ENCODE peak calls at places on chromosomes 12 and 14, in seven cellular contexts. P, D, N, L, Y, M and A are unnamed samples.

GRCh38 chr12:121264951-121265350 is 31.6 kb downstream of the CAMKK2 start:
- DNase-seq in N (no peak), D (no peak), Y (no peak), P (no peak), L (no peak), M (no peak), A (no peak)

GRCh38 chr14:69760810-69761209 is 6.1 kb upstream of the SRSF5 start:
- DNase-seq in N (no peak), L (no peak), Y (no peak), P (no peak), M (no peak), D (no peak), A (no peak)

GRCh38 chr14:56273151-56273550 is 154.9 kb downstream of the PELI2 start:
- DNase-seq in M (peak; percentile 59), N (no peak), D (no peak), Y (no peak), L (no peak), P (no peak), A (no peak)

GRCh38 chr14:27056586-27056985 is 458.8 kb upstream of the NOVA1 start:
- DNase-seq in P (no peak), Y (no peak), D (no peak), M (no peak), L (no peak), N (no peak), A (no peak)

GRCh38 chr14:60266021-60266937 is 17.3 kb downstream of the PPM1A start:
- DNase-seq in M (no peak), Y (peak; percentile 27), L (no peak), P (no peak), D (peak; percentile 44), N (no peak), A (no peak)

GRCh38 chr12:98893601-98894411 is 248.7 kb downstream of the APAF1 start:
- DNase-seq in Y (no peak), D (peak; percentile 16), P (no peak), L (no peak), M (no peak), N (no peak), A (no peak)

GRCh38 chr14:65750906-65751305 is 338.4 kb downstream of the FUT8 start:
- DNase-seq in D (no peak), Y (no peak), L (peak; percentile 49), N (no peak), P (no peak), M (no peak), A (no peak)

GRCh38 chr12:67270622-67271021 is 1.5 kb downstream of the CAND1 start:
- DNase-seq in Y (no peak), M (no peak), N (no peak), P (no peak), D (no peak), L (no peak), A (no peak)

GRCh38 chr14:68245146-68246073 is 425.8 kb downstream of the RAD51B start:
- DNase-seq in N (no peak), P (no peak), M (peak; percentile 64), Y (no peak), D (no peak), L (no peak), A (no peak)

GRCh38 chr14:44712095-44712822 is 205.2 kb upstream of the FSCB start:
- DNase-seq in L (no peak), P (no peak), D (no peak), N (no peak), M (no peak), Y (no peak), A (no peak)

GRCh38 chr12:106301241-106301610 is 1.3 kb upstream of the TCP11L2 start:
- DNase-seq in Y (no peak), M (no peak), N (no peak), L (no peak), D (no peak), P (no peak), A (no peak)

GRCh38 chr14:101357559-101358319 is 203.6 kb upstream of the DIO3 start:
- DNase-seq in Y (no peak), L (no peak), P (no peak), N (no peak), M (no peak), D (no peak), A (no peak)

GRCh38 chr12:76007640-76008039 is 23.9 kb downstream of the PHLDA1 start:
- DNase-seq in L (no peak), Y (no peak), D (no peak), M (no peak), P (no peak), N (no peak), A (no peak)

GRCh38 chr12:14454098-14454907 is 88.8 kb downstream of the ATF7IP start:
- DNase-seq in Y (peak; percentile 61), P (no peak), D (peak; percentile 51), L (no peak), N (no peak), M (peak; percentile 34), A (no peak)

GRCh38 chr14:98182385-98183055 is 1089.5 kb downstream of the BCL11B start:
- DNase-seq in D (no peak), P (no peak), L (no peak), N (no peak), Y (no peak), M (no peak), A (no peak)

GRCh38 chr12:107287436-107288413 is 194.4 kb upstream of the CRY1 start:
- DNase-seq in P (no peak), M (peak; percentile 23), Y (no peak), L (no peak), D (no peak), N (no peak), A (no peak)

GRCh38 chr12:12587878-12588277 is 23.8 kb upstream of the CREBL2 start:
- DNase-seq in M (no peak), L (no peak), D (no peak), N (no peak), P (no peak), Y (no peak), A (no peak)

GRCh38 chr12:64900540-64900939 is 76.1 kb downstream of the TBC1D30 start:
- DNase-seq in Y (no peak), P (no peak), N (no peak), L (no peak), D (no peak), M (peak; percentile 76), A (no peak)

GRCh38 chr12:58976146-58976545 is 55.8 kb upstream of the LRIG3 start:
- DNase-seq in D (no peak), L (no peak), N (no peak), M (peak; percentile 11), P (no peak), Y (no peak), A (no peak)

GRCh38 chr12:39752482-39753147 is 133.0 kb upstream of the ABCD2 start:
- DNase-seq in N (no peak), P (no peak), Y (no peak), M (no peak), L (no peak), D (no peak), A (no peak)

GRCh38 chr12:57042695-57043094 is 7.2 kb downstream of the MYO1A start:
- DNase-seq in D (no peak), M (no peak), L (no peak), P (no peak), N (no peak), Y (no peak), A (no peak)

GRCh38 chr12:121964813-121965643 is 46.6 kb downstream of the CFAP251 start:
- DNase-seq in P (no peak), L (no peak), N (no peak), M (peak; percentile 61), D (no peak), Y (no peak), A (no peak)

GRCh38 chr14:50263321-50263720 is 31.9 kb upstream of the SOS2 start:
- DNase-seq in L (no peak), Y (no peak), M (no peak), N (no peak), P (no peak), D (no peak), A (no peak)

GRCh38 chr12:51217133-51217967 is 512 bp downstream of the POU6F1 start:
- DNase-seq in Y (no peak), P (peak; percentile 12), M (no peak), D (peak; percentile 45), N (peak; percentile 57), L (no peak), A (peak; percentile 49)

GRCh38 chr14:59037086-59037485 is 151.4 kb upstream of the DAAM1 start:
- DNase-seq in N (no peak), D (no peak), P (no peak), Y (no peak), M (no peak), L (no peak), A (no peak)

GRCh38 chr14:80109055-80109454 is 102.2 kb downstream of the DIO2 start:
- DNase-seq in M (no peak), N (no peak), P (no peak), Y (no peak), D (no peak), L (no peak), A (no peak)

GRCh38 chr12:124686001-124686884 is 118.8 kb upstream of the NCOR2 start:
- DNase-seq in Y (no peak), M (peak; percentile 81), P (no peak), D (no peak), L (no peak), N (no peak), A (no peak)

GRCh38 chr14:23951590-23952143 is 1.9 kb upstream of the DHRS4 start:
- DNase-seq in P (no peak), Y (no peak), D (no peak), M (no peak), L (no peak), N (no peak), A (no peak)

GRCh38 chr12:122116707-122117535 is 38.4 kb downstream of the MLXIP start:
- DNase-seq in L (no peak), M (no peak), Y (no peak), P (no peak), N (peak; percentile 81), D (no peak), A (peak; percentile 59)

GRCh38 chr14:50668008-50668851 is at the start of gene SAV1:
- DNase-seq in Y (no peak), D (peak; percentile 79), M (peak; percentile 87), N (peak; percentile 84), P (peak; percentile 42), L (peak; percentile 74), A (peak; percentile 82)